ENCODE peak calls at places on chromosomes 12 and 14, in six cellular contexts. X is dorsolateral prefrontal cortex, H is lower leg skin, B is esophagus muscularis mucosa, N is lower lobe of right lung, P is foreskin fibroblast. L is an unnamed sample.

GRCh38 chr14:91358654-91359210 is 58.9 kb downstream of the CCDC88C start:
- DNase-seq in X (no peak), H (no peak), B (no peak), N (no peak), P (no peak), L (no peak)

GRCh38 chr14:58829594-58829993 is 191.8 kb downstream of the DACT1 start:
- DNase-seq in X (no peak), H (no peak), B (no peak), N (no peak), P (peak; percentile 10), L (peak; percentile 43)

GRCh38 chr14:74720526-74720925 is 7.6 kb downstream of the FCF1 start:
- DNase-seq in X (no peak), H (no peak), B (no peak), N (no peak), P (peak; percentile 39), L (peak; percentile 65)

GRCh38 chr14:70754989-70755388 is 54.3 kb downstream of the MAP3K9 start:
- DNase-seq in X (no peak), H (peak; percentile 59), B (no peak), N (peak; percentile 74), P (peak; percentile 11), L (peak; percentile 60)

GRCh38 chr12:132550014-132550802 is 60.2 kb downstream of the LRCOL1 start:
- DNase-seq in X (no peak), H (no peak), B (no peak), N (no peak), P (peak; percentile 72), L (peak; percentile 41)

GRCh38 chr14:99751539-99752485 is 41.4 kb upstream of the EML1 start:
- DNase-seq in X (no peak), H (no peak), B (no peak), N (peak; percentile 44), P (peak; percentile 75), L (no peak)

GRCh38 chr12:3273409-3273853 is 196.3 kb downstream of the TSPAN9 start:
- DNase-seq in X (no peak), H (no peak), B (no peak), N (no peak), P (peak; percentile 64), L (no peak)

GRCh38 chr14:36405589-36406274 is 85.3 kb upstream of the MBIP start:
- DNase-seq in X (no peak), H (no peak), B (no peak), N (no peak), P (no peak), L (no peak)

GRCh38 chr12:132484891-132485441 is 5.0 kb upstream of the FBRSL1 start:
- DNase-seq in X (no peak), H (no peak), B (no peak), N (no peak), P (no peak), L (peak; percentile 23)

GRCh38 chr14:60102389-60102788 is 10.7 kb downstream of the PCNX4 start:
- DNase-seq in X (no peak), H (no peak), B (no peak), N (no peak), P (peak; percentile 66), L (peak; percentile 89)

GRCh38 chr12:45893240-45893639 is 97.1 kb downstream of the SCAF11 start:
- DNase-seq in X (no peak), H (no peak), B (no peak), N (no peak), P (peak; percentile 8), L (peak; percentile 31)

GRCh38 chr14:31127690-31128089 is 79.9 kb downstream of the HECTD1 start:
- DNase-seq in X (no peak), H (no peak), B (no peak), N (no peak), P (no peak), L (peak; percentile 13)

GRCh38 chr14:104657114-104657524 is 32.3 kb upstream of the INF2 start:
- DNase-seq in X (no peak), H (no peak), B (no peak), N (no peak), P (no peak), L (no peak)

GRCh38 chr14:76696361-76696760 is 64.9 kb upstream of the VASH1 start:
- DNase-seq in X (no peak), H (peak; percentile 17), B (no peak), N (no peak), P (no peak), L (no peak)

GRCh38 chr12:93341409-93342044 is 36.2 kb upstream of the NUDT4 start:
- DNase-seq in X (no peak), H (no peak), B (no peak), N (no peak), P (no peak), L (no peak)

GRCh38 chr14:100070310-100070709 is 5.1 kb downstream of the EVL start:
- DNase-seq in X (no peak), H (no peak), B (no peak), N (no peak), P (no peak), L (no peak)

GRCh38 chr14:99380402-99380801 is 100.3 kb downstream of the SETD3 start:
- DNase-seq in X (no peak), H (no peak), B (no peak), N (no peak), P (no peak), L (no peak)

GRCh38 chr12:104573-105081 is 38.1 kb downstream of the IQSEC3 start:
- DNase-seq in X (no peak), H (no peak), B (no peak), N (no peak), P (peak; percentile 14), L (no peak)

GRCh38 chr12:64568313-64568712 is 42.0 kb upstream of the RASSF3 start:
- DNase-seq in X (no peak), H (no peak), B (no peak), N (no peak), P (no peak), L (peak; percentile 9)

GRCh38 chr14:101535808-101536207 is 25.5 kb upstream of the DIO3 start:
- DNase-seq in X (no peak), H (no peak), B (no peak), N (no peak), P (no peak), L (no peak)

GRCh38 chr12:21941522-21942376 is 523 bp upstream of the ABCC9 start:
- DNase-seq in X (no peak), H (peak; percentile 89), B (no peak), N (peak; percentile 65), P (peak; percentile 74), L (peak; percentile 40)

GRCh38 chr12:94640134-94640928 is 10.0 kb downstream of the TMCC3 start:
- DNase-seq in X (no peak), H (no peak), B (no peak), N (no peak), P (peak; percentile 35), L (peak; percentile 96)

GRCh38 chr12:58414398-58414871 is 473.1 kb downstream of the ATP23 start:
- DNase-seq in X (no peak), H (no peak), B (no peak), N (no peak), P (peak; percentile 73), L (peak; percentile 28)

GRCh38 chr14:94540031-94540794 is 21.0 kb upstream of the SERPINA4 start:
- DNase-seq in X (no peak), H (peak; percentile 77), B (no peak), N (no peak), P (peak; percentile 14), L (peak; percentile 89)

GRCh38 chr12:29710104-29710503 is 73.6 kb downstream of the TMTC1 start:
- DNase-seq in X (no peak), H (no peak), B (no peak), N (no peak), P (peak; percentile 25), L (no peak)

GRCh38 chr14:44736326-44736725 is 225.4 kb downstream of the KLHL28 start:
- DNase-seq in X (no peak), H (no peak), B (no peak), N (no peak), P (no peak), L (no peak)

GRCh38 chr14:79265366-79265765 is 945.9 kb downstream of the DIO2 start:
- DNase-seq in X (no peak), H (no peak), B (no peak), N (no peak), P (peak; percentile 5), L (no peak)

GRCh38 chr14:89165189-89165809 is 251.7 kb downstream of the FOXN3 start:
- DNase-seq in X (no peak), H (no peak), B (no peak), N (no peak), P (no peak), L (no peak)

DNA sequence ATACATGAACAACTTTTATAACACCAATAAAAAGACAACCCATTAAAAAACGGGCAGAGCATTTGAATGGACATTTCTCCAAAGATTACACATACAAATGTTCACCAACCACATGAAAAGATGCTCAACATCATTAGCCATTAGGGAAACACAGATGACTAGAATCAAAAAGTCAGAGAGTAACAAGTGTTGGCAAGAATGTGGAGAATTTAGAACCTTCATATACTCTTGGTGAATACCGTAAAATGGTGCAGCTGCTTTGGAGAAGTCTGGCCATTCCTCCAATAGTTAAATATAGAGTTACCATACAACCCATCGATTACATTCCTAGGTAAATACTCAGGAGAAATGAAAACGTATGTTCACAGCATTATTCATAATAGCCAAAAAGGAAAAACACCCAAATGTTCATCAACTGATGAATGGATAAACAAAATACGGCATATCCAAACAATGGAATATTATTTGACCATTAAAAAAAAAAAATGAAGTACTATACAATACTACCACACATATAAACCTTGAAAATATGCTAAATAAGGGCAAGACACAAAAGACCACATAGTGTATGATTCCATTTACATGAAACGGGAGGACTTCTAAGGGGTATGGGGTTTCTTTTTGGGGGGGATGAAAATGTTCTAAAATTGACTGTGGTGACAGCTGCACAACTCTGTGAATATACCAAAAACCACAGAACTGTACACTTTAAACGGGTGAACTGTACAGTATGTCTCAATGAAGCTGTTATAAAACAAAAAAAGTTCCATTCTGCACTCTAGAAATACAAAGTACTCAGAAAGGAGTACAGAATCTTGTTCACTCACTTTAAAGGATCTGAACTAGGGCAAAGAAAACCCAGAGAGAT is 3.2 kb downstream of the CORO1C start:
- DNase-seq in X (no peak), H (no peak), B (no peak), N (no peak), P (no peak), L (no peak)
- H3K4me3 ChIP-seq in X (peak overlapping the region; percentile 80), H (no peak overlapping the region), B (peak overlapping the region; percentile 95), N (peak overlapping the region; percentile 82), P (peak overlapping the region; percentile 90), L (no peak overlapping the region)

GRCh38 chr12:111926631-111927030 is 84.6 kb downstream of the MAPKAPK5 start:
- DNase-seq in X (no peak), H (no peak), B (no peak), N (no peak), P (no peak), L (no peak)
- TF ChIP-seq CTCF in X (no peak), H (no peak), B (no peak), N (no peak), P (no peak), L (no peak)

GRCh38 chr12:124386661-124387509 is 92.0 kb downstream of the RFLNA start:
- DNase-seq in X (no peak), H (no peak), B (no peak), N (no peak), P (peak; percentile 25), L (peak; percentile 45)
- H3K4me3 ChIP-seq in X (peak overlapping the region; percentile 50), H (no peak overlapping the region), B (peak overlapping the region; percentile 59), N (peak overlapping the region; percentile 68), P (peak overlapping the region; percentile 22), L (peak overlapping the region; percentile 74)

DNA sequence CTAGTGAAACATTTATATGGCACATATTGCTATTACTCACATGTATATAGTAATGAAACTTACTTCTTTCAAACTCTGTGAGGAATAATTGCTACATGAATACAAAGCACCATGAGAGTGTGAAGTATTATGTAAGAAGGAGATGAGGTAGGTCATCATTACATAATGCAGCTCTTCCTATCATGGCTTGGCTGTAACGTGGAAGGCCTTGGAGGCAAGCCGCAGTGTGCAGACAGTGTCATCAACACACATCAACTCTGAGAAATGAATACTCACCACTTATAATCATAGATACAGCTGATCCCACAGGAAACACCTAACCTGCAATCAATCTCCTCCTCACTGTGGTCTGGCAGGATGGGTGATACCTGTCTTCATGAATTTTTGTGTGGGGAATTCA is 49.9 kb upstream of the CCDC91 start:
- DNase-seq in X (no peak), H (no peak), B (no peak), N (no peak), P (no peak), L (no peak)
- TF ChIP-seq CTCF in X (no peak), H (no peak), B (no peak), N (no peak), P (no peak), L (no peak)

L was measured in choroid plexus epithelial cell.